ENCODE peak calls at places on chromosomes 12 and 14, in ten cellular contexts. J, E, K, V, Z, I, B, D, Q and M are unnamed samples.

GRCh38 chr14:68497016-68497415 is 295.9 kb downstream of the ZFP36L1 start:
- DNase-seq in J (no peak), Z (no peak), K (no peak), B (no peak), I (no peak), Q (no peak), E (no peak), D (no peak), V (no peak), M (no peak)

GRCh38 chr12:125254856-125255255 is 189.6 kb downstream of the AACS start:
- DNase-seq in B (no peak), E (no peak), Z (no peak), Q (no peak), V (no peak), I (no peak), K (no peak), J (no peak), D (no peak), M (no peak)

GRCh38 chr12:110079477-110080400 is 31.4 kb upstream of the C12orf76 start:
- DNase-seq in B (peak), K (peak), V (peak), Z (peak), Q (no peak), E (peak), J (peak), D (peak), I (peak), M (no peak)

GRCh38 chr12:121218588-121219352 is 8.8 kb downstream of the P2RX4 start:
- DNase-seq in B (no peak), D (no peak), K (no peak), J (no peak), E (no peak), I (no peak), V (no peak), Z (no peak), Q (no peak), M (no peak)

GRCh38 chr12:121467638-121468403 is 67.9 kb downstream of the RNF34 start:
- DNase-seq in D (no peak), I (peak), K (peak), Z (no peak), Q (no peak), E (no peak), J (no peak), B (no peak), V (peak), M (no peak)

GRCh38 chr12:91219511-91219910 is 36.9 kb upstream of the DCN start:
- DNase-seq in Z (no peak), K (no peak), B (no peak), V (no peak), J (no peak), I (no peak), Q (no peak), D (no peak), E (no peak), M (no peak)

GRCh38 chr14:106518054-106518943 is 991.9 kb downstream of the TMEM121 start:
- DNase-seq in B (peak), Z (peak), I (no peak), E (peak), D (peak), J (peak), K (peak), V (no peak), Q (no peak), M (no peak)

GRCh38 chr14:67749341-67750110 is 47.8 kb downstream of the RDH12 start:
- DNase-seq in K (no peak), Q (no peak), J (no peak), Z (no peak), E (no peak), I (no peak), B (no peak), V (no peak), D (no peak), M (no peak)

GRCh38 chr12:62772556-62772955 is 162.4 kb downstream of the PPM1H start:
- DNase-seq in K (no peak), Q (no peak), E (no peak), B (no peak), D (no peak), I (no peak), Z (no peak), J (no peak), V (no peak), M (no peak)

GRCh38 chr12:6842075-6842474 is 1.4 kb downstream of the GNB3 start:
- DNase-seq in B (no peak), Q (no peak), Z (no peak), J (no peak), D (no peak), I (no peak), K (no peak), E (no peak), V (no peak), M (no peak)

GRCh38 chr12:58544281-58544680 is 376.0 kb downstream of the LRIG3 start:
- DNase-seq in J (no peak), B (no peak), K (no peak), Z (no peak), Q (no peak), I (no peak), V (no peak), D (no peak), E (no peak), M (no peak)

GRCh38 chr14:103597623-103598372 is 31.2 kb upstream of the KLC1 start:
- DNase-seq in J (no peak), K (no peak), Z (no peak), E (no peak), Q (peak), D (no peak), B (peak), V (peak), I (no peak), M (no peak)

GRCh38 chr14:72975776-72976175 is 49.5 kb downstream of the DCAF4 start:
- DNase-seq in I (no peak), K (no peak), J (no peak), Z (no peak), V (no peak), E (no peak), B (no peak), D (no peak), Q (no peak), M (no peak)

GRCh38 chr12:46260913-46261476 is 7.8 kb downstream of the SLC38A1 start:
- DNase-seq in B (no peak), E (no peak), Z (no peak), D (no peak), J (no peak), Q (no peak), K (no peak), I (no peak), V (no peak), M (no peak)

GRCh38 chr12:29253916-29254625 is 105.0 kb downstream of the FAR2 start:
- DNase-seq in B (no peak), I (no peak), D (no peak), Z (no peak), E (no peak), Q (no peak), V (no peak), K (no peak), J (no peak), M (no peak)